ENCODE peak calls at places on chromosomes 6 and 20, in six cellular contexts. S is NB4, Z is SK-N-SH, K is heart right ventricle, B is fibroblast of lung, G is astrocyte of the spinal cord. P is an unnamed sample.

GRCh38 chr6:27098956-27099355 is 148.5 kb upstream of the PRSS16 start:
- DNase-seq in B (no peak), Z (no peak), G (no peak), K (no peak), S (no peak), P (no peak)

GRCh38 chr6:18990313-18990978 is 603.3 kb downstream of the RNF144B start:
- DNase-seq in S (peak; percentile 63), Z (peak; percentile 70), K (peak; percentile 60), B (peak; percentile 55), G (peak; percentile 46), P (peak; percentile 66)

GRCh38 chr6:152232494-152233151 is 404.5 kb downstream of the SYNE1 start:
- DNase-seq in B (peak; percentile 15), G (peak; percentile 49), Z (peak; percentile 28), S (peak; percentile 7), K (no peak), P (no peak)

GRCh38 chr20:32960222-32960518 is 44.1 kb downstream of the SUN5 start:
- DNase-seq in S (no peak), Z (no peak), B (no peak), K (no peak), G (no peak), P (no peak)

GRCh38 chr6:40477246-40478126 is 109.7 kb downstream of the LRFN2 start:
- DNase-seq in S (no peak), Z (peak; percentile 56), B (no peak), G (no peak), K (no peak), P (no peak)

GRCh38 chr6:85594197-85594930 is 706 bp upstream of the SNX14 start:
- DNase-seq in G (no peak), B (peak; percentile 29), S (no peak), Z (no peak), K (no peak), P (peak; percentile 46)

GRCh38 chr6:11869656-11870340 is 91.2 kb upstream of the ADTRP start:
- DNase-seq in Z (no peak), S (no peak), B (peak; percentile 96), G (peak; percentile 81), K (peak; percentile 31), P (no peak)

GRCh38 chr20:52269926-52270325 is 78.3 kb upstream of the ZFP64 start:
- DNase-seq in K (no peak), Z (no peak), G (no peak), B (no peak), S (no peak), P (no peak)

GRCh38 chr6:113750148-113750547 is 107.0 kb upstream of the MARCKS start:
- DNase-seq in G (no peak), B (no peak), K (no peak), S (no peak), Z (no peak), P (no peak)

GRCh38 chr6:25487012-25487411 is 165.0 kb upstream of the SCGN start:
- DNase-seq in S (no peak), Z (no peak), K (no peak), B (no peak), G (no peak), P (no peak)

GRCh38 chr6:150546457-150546856 is 53.2 kb upstream of the PLEKHG1 start:
- DNase-seq in B (no peak), G (no peak), S (no peak), K (no peak), Z (no peak), P (no peak)

GRCh38 chr6:162337412-162337811 is 390.2 kb downstream of the PRKN start:
- DNase-seq in K (no peak), G (no peak), B (no peak), Z (no peak), S (no peak), P (no peak)
- TF ChIP-seq CTCF in K (no peak), G (no peak), B (no peak), Z (no peak), S (no peak), P (no peak)

GRCh38 chr6:144896876-144897275 is 611.7 kb downstream of the UTRN start:
- DNase-seq in B (no peak), Z (no peak), K (no peak), G (no peak), S (no peak), P (no peak)

GRCh38 chr6:144897441-144897921 is 612.3 kb downstream of the UTRN start:
- DNase-seq in S (no peak), Z (no peak), G (peak; percentile 73), B (peak; percentile 53), K (no peak), P (peak; percentile 81)

GRCh38 chr6:144898741-144899140 is 613.6 kb downstream of the UTRN start:
- DNase-seq in G (no peak), K (no peak), S (no peak), Z (no peak), B (no peak), P (no peak)

GRCh38 chr6:144899161-144899560 is 614.0 kb downstream of the UTRN start:
- DNase-seq in G (peak; percentile 43), K (no peak), Z (no peak), B (peak; percentile 70), S (no peak), P (no peak)

DNA sequence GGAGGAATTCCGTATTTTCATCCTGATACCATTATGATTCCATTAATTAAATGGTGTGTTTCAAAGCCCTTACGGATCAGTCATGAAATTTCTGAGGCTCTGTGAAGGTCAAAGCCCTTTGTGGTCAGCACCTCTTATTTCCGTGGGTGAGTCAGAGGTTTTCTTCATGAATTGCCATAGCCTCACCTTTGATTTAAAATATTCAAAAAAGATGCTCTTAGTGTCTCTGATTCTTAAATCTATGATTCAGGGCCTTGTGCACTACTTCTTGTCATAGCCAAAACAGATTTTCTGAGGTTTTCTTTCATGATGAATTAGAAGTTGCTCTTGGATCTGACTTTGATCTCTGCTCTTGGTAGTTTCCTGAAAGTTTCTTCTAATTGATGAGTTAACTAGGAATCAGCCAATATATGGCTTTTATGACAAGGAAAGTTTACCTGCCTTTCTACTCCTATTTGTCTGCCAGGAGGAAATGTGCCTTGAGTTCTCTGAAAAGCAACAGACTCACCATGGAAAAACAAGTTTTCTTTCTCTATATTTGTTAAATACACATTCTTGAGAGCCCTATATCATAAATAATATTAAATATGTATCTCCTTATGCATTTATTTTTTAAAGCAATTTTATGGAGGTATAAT is 613.0 kb downstream of the UTRN start:
- DNase-seq in Z (no peak), K (no peak), G (peak; percentile 49), B (peak; percentile 26), S (no peak), P (peak; percentile 70)
- H3K4me3 ChIP-seq in Z (no peak overlapping the region), K (no peak overlapping the region), G (no peak overlapping the region), B (no peak overlapping the region), S (no peak overlapping the region), P (no peak overlapping the region)

DNA sequence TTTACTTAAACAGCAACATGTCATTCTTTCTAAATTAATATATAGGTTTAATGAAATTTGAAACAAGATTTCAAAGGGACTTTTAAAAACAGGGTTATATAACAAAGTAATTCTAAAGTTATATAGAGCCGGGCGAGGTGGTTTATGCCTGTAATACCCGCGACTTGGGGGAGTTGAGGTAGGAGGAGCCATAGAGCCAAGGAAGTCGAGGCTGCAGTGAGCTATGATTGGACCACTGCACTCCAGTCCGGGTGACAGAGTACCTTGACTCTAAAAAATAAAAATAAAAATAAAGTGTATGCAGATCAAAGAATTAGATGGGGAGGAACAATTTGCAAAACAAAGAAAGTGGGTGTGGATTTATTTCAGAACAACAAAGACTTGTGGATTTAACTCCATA is 151.1 kb upstream of the GLP1R start:
- DNase-seq in K (no peak), S (no peak), B (no peak), G (no peak), Z (no peak), P (no peak)
- TF ChIP-seq CTCF in K (no peak), S (no peak), B (no peak), G (no peak), Z (no peak), P (no peak)

DNA sequence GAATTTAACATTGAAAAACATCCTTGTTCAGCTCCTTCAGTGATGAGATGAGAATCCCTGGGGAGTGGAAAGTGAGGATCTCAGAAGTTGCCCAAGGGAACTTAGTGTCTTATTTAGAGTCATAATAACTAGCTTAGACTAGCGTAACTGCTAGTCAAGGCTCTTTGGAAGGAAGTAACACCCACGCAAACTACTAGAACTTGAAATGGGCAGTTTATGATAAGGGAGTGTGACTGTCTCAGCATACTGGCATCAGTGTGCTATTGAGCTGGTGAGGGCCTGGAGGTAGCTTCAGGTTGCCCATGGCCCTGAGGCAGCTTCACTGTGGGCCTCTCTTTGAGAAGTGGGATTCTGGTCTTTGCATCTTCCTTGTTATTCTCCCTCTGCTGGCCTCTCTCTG is 40.1 kb downstream of the SLX4IP start:
- DNase-seq in Z (no peak), S (peak; percentile 82), K (no peak), B (no peak), G (no peak), P (no peak)
- H3K4me3 ChIP-seq in Z (no peak overlapping the region), S (no peak overlapping the region), K (no peak overlapping the region), B (no peak overlapping the region), G (no peak overlapping the region), P (no peak overlapping the region)

GRCh38 chr6:92122746-92123145 is 1296.6 kb downstream of the EPHA7 start:
- DNase-seq in K (no peak), Z (peak; percentile 11), B (peak; percentile 29), S (peak; percentile 18), G (peak; percentile 2), P (peak; percentile 10)
- TF ChIP-seq CTCF in K (peak; percentile 54), Z (peak; percentile 34), B (no peak), S (peak; percentile 25), G (peak; percentile 30), P (peak; percentile 49)